ENCODE peak calls at places on chromosomes 1 and 21, in four cellular contexts. B is smooth muscle cell of the brain vasculature; S is iris pigment epithelial cell; K is stimulated activated naive CD8-positive, alpha-beta T cell treated with anti-CD3 and anti-CD28 coated beads, Interleukin-15, Interleukin-2, amounts not matched to agents 100 U/mL and 50 U/mL, for 24 hours. N is an unnamed sample.

GRCh38 chr1:177135250-177135649 is 29.3 kb downstream of the ASTN1 start:
- DNase-seq in B (no peak), S (no peak), K (no peak), N (no peak)

GRCh38 chr1:218711884-218712674 is 366.9 kb downstream of the TGFB2 start:
- DNase-seq in B (no peak), S (peak), K (no peak), N (peak)

GRCh38 chr1:7930547-7931445 is 9.8 kb downstream of the TNFRSF9 start:
- DNase-seq in B (no peak), S (no peak), K (no peak), N (no peak)

GRCh38 chr1:208150810-208151458 is 93.2 kb downstream of the PLXNA2 start:
- DNase-seq in B (no peak), S (no peak), K (no peak), N (no peak)

GRCh38 chr21:41204736-41205135 is 36.8 kb downstream of the BACE2 start:
- DNase-seq in B (no peak), S (no peak), K (no peak), N (no peak)

GRCh38 chr1:43835141-43836021 is 98.2 kb upstream of the ARTN start:
- DNase-seq in B (no peak), S (peak), K (peak), N (peak)

GRCh38 chr1:165696625-165697100 is 1.7 kb downstream of the ALDH9A1 start:
- DNase-seq in B (peak), S (peak), K (no peak), N (no peak)

GRCh38 chr1:222928212-222928611 is 113.4 kb downstream of the DISP1 start:
- DNase-seq in B (peak), S (peak), K (no peak), N (no peak)

GRCh38 chr1:207245124-207245523 is 76.4 kb upstream of the CD55 start:
- DNase-seq in B (no peak), S (no peak), K (no peak), N (no peak)

GRCh38 chr1:171582589-171582988 is 39.5 kb upstream of the MYOCOS start:
- DNase-seq in B (no peak), S (no peak), K (no peak), N (no peak)

GRCh38 chr1:86972262-86972661 is 57.8 kb downstream of the HS2ST1 start:
- DNase-seq in B (no peak), S (no peak), K (no peak), N (no peak)

GRCh38 chr1:237901284-237901870 is 10.7 kb upstream of the ZP4 start:
- DNase-seq in B (no peak), S (peak), K (no peak), N (peak)

GRCh38 chr1:92029241-92029922 is 403 bp upstream of the EPHX4 start:
- DNase-seq in B (no peak), S (peak), K (no peak), N (no peak)

GRCh38 chr1:161727343-161727924 is 6.1 kb downstream of the FCRLB start:
- DNase-seq in B (no peak), S (peak), K (peak), N (peak)

GRCh38 chr1:8422439-8423133 is 104.7 kb downstream of the SLC45A1 start:
- DNase-seq in B (no peak), S (no peak), K (peak), N (peak)

GRCh38 chr1:83064589-83065242 is 934.2 kb downstream of the TTLL7 start:
- DNase-seq in B (no peak), S (no peak), K (no peak), N (peak)

GRCh38 chr1:149885364-149886111 is 13.8 kb upstream of the BOLA1 start:
- DNase-seq in B (peak), S (peak), K (peak), N (peak)

GRCh38 chr1:157004771-157005170 is 40.8 kb downstream of the ARHGEF11 start:
- DNase-seq in B (no peak), S (no peak), K (no peak), N (peak)

GRCh38 chr1:111032295-111032897 is 68.7 kb upstream of the LRIF1 start:
- DNase-seq in B (no peak), S (peak), K (peak), N (peak)

GRCh38 chr1:105830614-105831146 is 1225.8 kb upstream of the PRMT6 start:
- DNase-seq in B (no peak), S (no peak), K (no peak), N (peak)

GRCh38 chr1:5509664-5510452 is 482.4 kb downstream of the NPHP4 start:
- DNase-seq in B (peak), S (peak), K (peak), N (no peak)

GRCh38 chr1:152546704-152547103 is 19.9 kb downstream of the LCE3E start:
- DNase-seq in B (no peak), S (no peak), K (no peak), N (no peak)

GRCh38 chr21:14545906-14546480 is at the start of gene SAMSN1:
- DNase-seq in B (no peak), S (no peak), K (peak), N (no peak)

GRCh38 chr21:26136686-26137085 is 33.9 kb downstream of the APP start:
- DNase-seq in B (no peak), S (no peak), K (no peak), N (no peak)

GRCh38 chr1:202045699-202046098 is 35.3 kb downstream of the ELF3 start:
- DNase-seq in B (no peak), S (no peak), K (no peak), N (no peak)